ENCODE peak calls at places on chromosomes 3 and 15, in five cellular contexts. One of them, this sample, is unnamed.

GRCh38 chr15:75606026-75606425 is 19.5 kb downstream of the SNUPN start:
- DNase-seq in effector CD4-positive, alpha-beta T cell: no peak
- DNase-seq in stimulated activated CD4-positive, alpha-beta T cell treated with anti-CD3 and anti-CD28 coated beads, Interleukin-4, amount 100 ng/mL, for 48 hours: no peak
- DNase-seq in GM12878: no peak
- DNase-seq in HuH-7: no peak
- DNase-seq in this sample: no peak

GRCh38 chr15:65372787-65373067 is 5.1 kb downstream of the IGDCC3 start:
- DNase-seq in effector CD4-positive, alpha-beta T cell: no peak
- DNase-seq in GM12878: no peak
- DNase-seq in HuH-7: no peak
- DNase-seq in stimulated activated CD4-positive, alpha-beta T cell treated with anti-CD3 and anti-CD28 coated beads, Interleukin-4, amount 100 ng/mL, for 48 hours: no peak
- DNase-seq in this sample: no peak

GRCh38 chr3:19947549-19948071 is 713 bp downstream of the RAB5A start:
- DNase-seq in GM12878: no peak
- DNase-seq in effector CD4-positive, alpha-beta T cell: peak
- DNase-seq in stimulated activated CD4-positive, alpha-beta T cell treated with anti-CD3 and anti-CD28 coated beads, Interleukin-4, amount 100 ng/mL, for 48 hours: no peak
- DNase-seq in HuH-7: peak
- DNase-seq in this sample: peak

GRCh38 chr15:83516935-83517334 is 69.8 kb downstream of the SH3GL3 start:
- DNase-seq in GM12878: no peak
- DNase-seq in stimulated activated CD4-positive, alpha-beta T cell treated with anti-CD3 and anti-CD28 coated beads, Interleukin-4, amount 100 ng/mL, for 48 hours: no peak
- DNase-seq in HuH-7: no peak
- DNase-seq in effector CD4-positive, alpha-beta T cell: no peak
- DNase-seq in this sample: no peak

GRCh38 chr3:48130321-48130881 is 57.8 kb downstream of the CDC25A start:
- DNase-seq in GM12878: no peak
- DNase-seq in effector CD4-positive, alpha-beta T cell: no peak
- DNase-seq in HuH-7: no peak
- DNase-seq in stimulated activated CD4-positive, alpha-beta T cell treated with anti-CD3 and anti-CD28 coated beads, Interleukin-4, amount 100 ng/mL, for 48 hours: no peak
- DNase-seq in this sample: peak

GRCh38 chr3:112038863-112039262 is 4.3 kb downstream of the TMPRSS7 start:
- DNase-seq in effector CD4-positive, alpha-beta T cell: no peak
- DNase-seq in stimulated activated CD4-positive, alpha-beta T cell treated with anti-CD3 and anti-CD28 coated beads, Interleukin-4, amount 100 ng/mL, for 48 hours: no peak
- DNase-seq in GM12878: peak
- DNase-seq in HuH-7: no peak
- DNase-seq in this sample: no peak

GRCh38 chr3:160006282-160007163 is 17.9 kb downstream of the IL12A start:
- DNase-seq in effector CD4-positive, alpha-beta T cell: no peak
- DNase-seq in GM12878: no peak
- DNase-seq in HuH-7: peak
- DNase-seq in stimulated activated CD4-positive, alpha-beta T cell treated with anti-CD3 and anti-CD28 coated beads, Interleukin-4, amount 100 ng/mL, for 48 hours: no peak
- DNase-seq in this sample: peak

GRCh38 chr3:141462176-141462859 is 24.5 kb upstream of the RASA2 start:
- DNase-seq in stimulated activated CD4-positive, alpha-beta T cell treated with anti-CD3 and anti-CD28 coated beads, Interleukin-4, amount 100 ng/mL, for 48 hours: no peak
- DNase-seq in GM12878: no peak
- DNase-seq in HuH-7: no peak
- DNase-seq in effector CD4-positive, alpha-beta T cell: no peak
- DNase-seq in this sample: no peak

GRCh38 chr3:177333535-177334495 is 136.5 kb upstream of the TBL1XR1 start:
- DNase-seq in effector CD4-positive, alpha-beta T cell: no peak
- DNase-seq in HuH-7: no peak
- DNase-seq in stimulated activated CD4-positive, alpha-beta T cell treated with anti-CD3 and anti-CD28 coated beads, Interleukin-4, amount 100 ng/mL, for 48 hours: no peak
- DNase-seq in GM12878: no peak
- DNase-seq in this sample: no peak

GRCh38 chr15:27358751-27359434 is 387.9 kb downstream of the GABRG3 start:
- DNase-seq in effector CD4-positive, alpha-beta T cell: no peak
- DNase-seq in HuH-7: no peak
- DNase-seq in stimulated activated CD4-positive, alpha-beta T cell treated with anti-CD3 and anti-CD28 coated beads, Interleukin-4, amount 100 ng/mL, for 48 hours: no peak
- DNase-seq in GM12878: no peak
- DNase-seq in this sample: peak

GRCh38 chr3:88985491-88985890 is 121.9 kb upstream of the EPHA3 start:
- DNase-seq in GM12878: no peak
- DNase-seq in HuH-7: no peak
- DNase-seq in stimulated activated CD4-positive, alpha-beta T cell treated with anti-CD3 and anti-CD28 coated beads, Interleukin-4, amount 100 ng/mL, for 48 hours: no peak
- DNase-seq in effector CD4-positive, alpha-beta T cell: no peak
- DNase-seq in this sample: no peak

GRCh38 chr15:44102675-44103254 is 92.3 kb downstream of the FRMD5 start:
- DNase-seq in HuH-7: no peak
- DNase-seq in stimulated activated CD4-positive, alpha-beta T cell treated with anti-CD3 and anti-CD28 coated beads, Interleukin-4, amount 100 ng/mL, for 48 hours: no peak
- DNase-seq in GM12878: no peak
- DNase-seq in effector CD4-positive, alpha-beta T cell: no peak
- DNase-seq in this sample: no peak

GRCh38 chr3:161475905-161476304 is 20.7 kb upstream of the OTOL1 start:
- DNase-seq in HuH-7: peak
- DNase-seq in stimulated activated CD4-positive, alpha-beta T cell treated with anti-CD3 and anti-CD28 coated beads, Interleukin-4, amount 100 ng/mL, for 48 hours: no peak
- DNase-seq in GM12878: no peak
- DNase-seq in effector CD4-positive, alpha-beta T cell: no peak
- DNase-seq in this sample: no peak

GRCh38 chr15:84671211-84671610 is 13.2 kb upstream of the NMB start:
- DNase-seq in effector CD4-positive, alpha-beta T cell: no peak
- DNase-seq in HuH-7: no peak
- DNase-seq in stimulated activated CD4-positive, alpha-beta T cell treated with anti-CD3 and anti-CD28 coated beads, Interleukin-4, amount 100 ng/mL, for 48 hours: no peak
- DNase-seq in GM12878: no peak
- DNase-seq in this sample: no peak

GRCh38 chr3:15875016-15875689 is 77.4 kb upstream of the ANKRD28 start:
- DNase-seq in effector CD4-positive, alpha-beta T cell: no peak
- DNase-seq in GM12878: no peak
- DNase-seq in HuH-7: no peak
- DNase-seq in stimulated activated CD4-positive, alpha-beta T cell treated with anti-CD3 and anti-CD28 coated beads, Interleukin-4, amount 100 ng/mL, for 48 hours: no peak
- DNase-seq in this sample: no peak

GRCh38 chr3:185820973-185821758 is 3.7 kb downstream of the IGF2BP2 start:
- DNase-seq in HuH-7: no peak
- DNase-seq in stimulated activated CD4-positive, alpha-beta T cell treated with anti-CD3 and anti-CD28 coated beads, Interleukin-4, amount 100 ng/mL, for 48 hours: no peak
- DNase-seq in GM12878: no peak
- DNase-seq in effector CD4-positive, alpha-beta T cell: no peak
- DNase-seq in this sample: no peak

GRCh38 chr3:107201146-107201545 is 176.1 kb upstream of the CCDC54 start:
- DNase-seq in GM12878: no peak
- DNase-seq in effector CD4-positive, alpha-beta T cell: no peak
- DNase-seq in stimulated activated CD4-positive, alpha-beta T cell treated with anti-CD3 and anti-CD28 coated beads, Interleukin-4, amount 100 ng/mL, for 48 hours: no peak
- DNase-seq in HuH-7: no peak
- DNase-seq in this sample: no peak